ENCODE peak calls at places on chromosomes 6 and 20, in five cellular contexts. One of them, this sample, is unnamed.
A peak's percentile ranks its signal among the peaks of the same experiment; 100 is the strongest.

GRCh38 chr6:31272856-31273626 is 1.1 kb upstream of the HLA-C start:
- DNase-seq in GM12865: peak; percentile 62
- DNase-seq in HAP-1: no peak
- DNase-seq in GM04503: no peak
- DNase-seq in uterus: no peak
- DNase-seq in this sample: no peak

GRCh38 chr6:26613717-26614683 is 17.2 kb downstream of the ABT1 start:
- DNase-seq in GM12865: no peak
- DNase-seq in HAP-1: no peak
- DNase-seq in GM04503: no peak
- DNase-seq in uterus: no peak
- DNase-seq in this sample: no peak

GRCh38 chr20:11457476-11457875 is 460.2 kb upstream of the BTBD3 start:
- DNase-seq in GM12865: no peak
- DNase-seq in HAP-1: no peak
- DNase-seq in GM04503: no peak
- DNase-seq in uterus: no peak
- DNase-seq in this sample: no peak

GRCh38 chr20:63497946-63498935 is 642 bp downstream of the EEF1A2 start:
- DNase-seq in GM12865: no peak
- DNase-seq in HAP-1: no peak
- DNase-seq in GM04503: no peak
- DNase-seq in uterus: no peak
- DNase-seq in this sample: no peak

GRCh38 chr6:90411292-90411781 is 114.7 kb upstream of the BACH2 start:
- DNase-seq in GM12865: peak; percentile 87
- DNase-seq in HAP-1: no peak
- DNase-seq in GM04503: no peak
- DNase-seq in uterus: no peak
- DNase-seq in this sample: no peak

GRCh38 chr6:7959453-7959852 is 48.9 kb upstream of the TXNDC5 start:
- DNase-seq in GM12865: no peak
- DNase-seq in HAP-1: no peak
- DNase-seq in GM04503: no peak
- DNase-seq in uterus: no peak
- DNase-seq in this sample: no peak

GRCh38 chr20:10074513-10074912 is 39.7 kb downstream of the ANKEF1 start:
- DNase-seq in GM12865: peak; percentile 40
- DNase-seq in HAP-1: no peak
- DNase-seq in GM04503: peak; percentile 87
- DNase-seq in uterus: no peak
- DNase-seq in this sample: peak; percentile 66

GRCh38 chr20:44993343-44993742 is 27.0 kb downstream of the STK4 start:
- DNase-seq in GM12865: no peak
- DNase-seq in HAP-1: no peak
- DNase-seq in GM04503: no peak
- DNase-seq in uterus: no peak
- DNase-seq in this sample: no peak

GRCh38 chr6:74167506-74167905 is 471.5 kb downstream of the CD109 start:
- DNase-seq in GM12865: no peak
- DNase-seq in HAP-1: no peak
- DNase-seq in GM04503: no peak
- DNase-seq in uterus: no peak
- DNase-seq in this sample: peak; percentile 12

GRCh38 chr20:38284893-38285444 is 19.0 kb upstream of the BPI start:
- DNase-seq in GM12865: no peak
- DNase-seq in HAP-1: no peak
- DNase-seq in GM04503: no peak
- DNase-seq in uterus: no peak
- DNase-seq in this sample: no peak

GRCh38 chr6:25026723-25027122 is 91.0 kb upstream of the RIPOR2 start:
- DNase-seq in GM12865: no peak
- DNase-seq in HAP-1: no peak
- DNase-seq in GM04503: no peak
- DNase-seq in uterus: no peak
- DNase-seq in this sample: no peak

GRCh38 chr20:62201173-62202082 is 18.6 kb downstream of the MTG2 start:
- DNase-seq in GM12865: peak; percentile 74
- DNase-seq in HAP-1: no peak
- DNase-seq in GM04503: no peak
- DNase-seq in uterus: no peak
- DNase-seq in this sample: no peak

GRCh38 chr20:41436679-41437078 is 70.1 kb upstream of the EMILIN3 start:
- DNase-seq in GM12865: no peak
- DNase-seq in HAP-1: no peak
- DNase-seq in GM04503: peak; percentile 44
- DNase-seq in uterus: no peak
- DNase-seq in this sample: peak; percentile 27

GRCh38 chr6:34447915-34448314 is 18.0 kb upstream of the PACSIN1 start:
- DNase-seq in GM12865: no peak
- DNase-seq in HAP-1: no peak
- DNase-seq in GM04503: no peak
- DNase-seq in uterus: no peak
- DNase-seq in this sample: no peak

GRCh38 chr20:58390659-58391035 is 1.6 kb downstream of the VAPB start:
- DNase-seq in GM12865: no peak
- DNase-seq in HAP-1: no peak
- DNase-seq in GM04503: no peak
- DNase-seq in uterus: no peak
- DNase-seq in this sample: no peak

GRCh38 chr6:130958468-130958867 is 104.6 kb downstream of the EPB41L2 start:
- DNase-seq in GM12865: no peak
- DNase-seq in HAP-1: no peak
- DNase-seq in GM04503: no peak
- DNase-seq in uterus: no peak
- DNase-seq in this sample: no peak

GRCh38 chr20:33773412-33774089 is 37.6 kb upstream of the CHMP4B start:
- DNase-seq in GM12865: peak; percentile 90
- DNase-seq in HAP-1: no peak
- DNase-seq in GM04503: no peak
- DNase-seq in uterus: no peak
- DNase-seq in this sample: no peak